ENCODE peak calls at places on chromosomes 16 and 17, in seven cellular contexts. O is body of pancreas, M is AG09309, R is cardiac muscle cell, P is A549, J is skeletal muscle cell, L is foreskin fibroblast. T is an unnamed sample.

GRCh38 chr16:72972878-72973571 is 74.9 kb downstream of the ZFHX3 start:
- DNase-seq in M (no peak), O (no peak), J (no peak), R (no peak), P (no peak), L (no peak), T (no peak)

GRCh38 chr17:62703776-62704380 is 76.4 kb downstream of the MRC2 start:
- DNase-seq in R (peak; percentile 87), M (no peak), P (peak; percentile 64), J (no peak), O (peak; percentile 80), L (peak; percentile 56), T (peak; percentile 79)

GRCh38 chr16:11233727-11234376 is 22.2 kb downstream of the SOCS1 start:
- DNase-seq in R (no peak), M (no peak), P (no peak), L (no peak), O (no peak), J (no peak), T (no peak)

GRCh38 chr17:1498869-1499268 is 6.4 kb upstream of the MYO1C start:
- DNase-seq in O (no peak), R (no peak), J (no peak), P (no peak), L (no peak), M (peak; percentile 74), T (no peak)

GRCh38 chr16:10693889-10694288 is 841 bp downstream of the TEKT5 start:
- DNase-seq in J (no peak), P (no peak), L (no peak), R (no peak), M (no peak), O (no peak), T (no peak)

GRCh38 chr17:80824549-80825470 is 166.8 kb upstream of the CHMP6 start:
- DNase-seq in P (no peak), O (no peak), L (no peak), M (no peak), J (no peak), R (no peak), T (no peak)

GRCh38 chr17:61405047-61405685 is 5.5 kb downstream of the TBX2 start:
- DNase-seq in J (no peak), M (no peak), P (no peak), O (no peak), L (no peak), R (peak; percentile 51), T (no peak)

GRCh38 chr17:78723001-78723796 is 58.9 kb downstream of the CYTH1 start:
- DNase-seq in P (no peak), O (no peak), L (peak; percentile 41), J (no peak), M (no peak), R (peak; percentile 87), T (no peak)

GRCh38 chr16:74862743-74863244 is 88.2 kb upstream of the FA2H start:
- DNase-seq in O (no peak), L (peak; percentile 16), J (peak; percentile 8), P (peak; percentile 69), R (peak; percentile 60), M (no peak), T (no peak)

GRCh38 chr17:309361-309888 is 43.2 kb downstream of the RPH3AL start:
- DNase-seq in L (no peak), O (peak; percentile 5), R (peak; percentile 61), J (no peak), P (peak; percentile 44), M (no peak), T (no peak)

GRCh38 chr17:80045703-80046102 is 9.3 kb downstream of the CCDC40 start:
- DNase-seq in O (peak; percentile 55), R (no peak), J (no peak), P (no peak), L (no peak), M (no peak), T (no peak)

GRCh38 chr16:86663691-86664517 is 85.6 kb downstream of the FOXL1 start:
- DNase-seq in R (no peak), L (peak; percentile 80), M (no peak), P (no peak), J (peak; percentile 84), O (no peak), T (no peak)

GRCh38 chr17:1221209-1221608 is 41.4 kb upstream of the ABR start:
- DNase-seq in M (no peak), J (no peak), R (no peak), P (no peak), L (no peak), O (no peak), T (no peak)

DNA sequence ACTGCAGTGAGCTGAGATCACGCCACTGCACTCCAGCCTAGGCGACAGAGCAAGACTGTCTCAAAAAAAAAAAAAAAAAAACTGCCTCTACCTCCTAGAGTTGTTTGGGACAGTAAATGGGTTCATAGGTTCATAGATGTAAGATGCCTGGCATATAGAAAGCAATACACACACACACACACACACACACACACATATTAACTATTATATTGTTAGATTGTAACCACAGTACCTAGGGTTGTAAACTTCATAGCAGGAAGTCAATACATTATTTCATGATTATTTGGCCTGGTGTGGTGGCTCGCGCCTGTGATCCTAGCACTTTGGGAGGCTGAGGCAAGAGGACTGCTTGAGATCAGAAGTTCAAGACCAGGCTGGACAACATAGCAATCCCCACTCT is 5.8 kb downstream of the XPO6 start:
- DNase-seq in O (no peak), R (no peak), M (no peak), J (no peak), L (no peak), P (no peak), T (no peak)
- H3K4me3 ChIP-seq in O (no peak overlapping the region), R (no peak overlapping the region), M (no peak overlapping the region), J (no peak overlapping the region), L (no peak overlapping the region), P (no peak overlapping the region), T (no peak overlapping the region)

GRCh38 chr17:2566056-2566455 is 27.4 kb upstream of the PAFAH1B1 start:
- DNase-seq in M (no peak), O (no peak), R (no peak), L (no peak), P (no peak), J (no peak), T (no peak)

GRCh38 chr17:2571523-2572303 is 21.7 kb upstream of the PAFAH1B1 start:
- DNase-seq in J (no peak), O (no peak), M (no peak), L (no peak), R (no peak), P (no peak), T (no peak)
- H3K4me3 ChIP-seq in J (no peak overlapping the region), O (no peak overlapping the region), M (no peak overlapping the region), L (no peak overlapping the region), R (no peak overlapping the region), P (no peak overlapping the region), T (no peak overlapping the region)

DNA sequence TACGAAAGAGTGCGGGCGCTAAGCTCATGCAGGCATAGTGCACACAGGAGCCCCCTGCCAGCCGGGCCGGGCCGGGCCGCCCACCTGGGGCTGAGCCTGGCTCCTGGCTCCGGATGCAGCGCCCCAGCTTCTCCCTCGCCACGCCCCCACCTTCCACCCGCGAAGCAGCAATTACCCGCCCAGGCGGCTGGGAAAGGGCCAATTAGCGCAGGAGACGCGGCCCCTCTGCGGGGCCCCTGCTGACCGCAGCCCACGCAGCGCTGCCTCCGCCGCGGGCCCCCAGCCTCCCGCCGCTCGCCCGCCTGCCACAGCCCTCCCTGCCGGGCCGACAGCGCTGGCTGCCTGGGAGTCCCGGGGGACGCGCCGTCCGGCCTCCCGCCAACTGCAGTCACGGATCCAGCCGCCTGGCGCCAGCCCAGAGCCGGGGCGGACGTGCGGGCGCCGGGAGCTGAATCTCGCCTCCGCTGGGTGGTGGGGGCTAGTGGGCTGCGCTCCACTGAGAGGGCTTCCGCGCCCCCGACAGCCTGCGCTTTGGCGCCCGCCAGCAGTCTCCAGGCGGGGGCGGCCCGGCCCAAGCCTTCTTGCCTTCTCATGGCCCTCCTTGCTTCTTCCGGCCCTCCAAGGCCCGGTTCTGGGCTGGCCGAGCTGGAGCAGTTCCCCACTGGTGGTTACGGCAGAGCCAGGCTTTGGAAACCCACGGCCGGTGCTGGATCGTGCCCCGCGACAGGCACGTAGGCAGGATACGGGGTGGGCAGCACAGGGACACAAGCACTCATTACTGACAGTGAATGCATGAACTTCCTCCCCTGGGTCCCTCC is 14.9 kb upstream of the CBFB start:
- DNase-seq in L (peak; percentile 37), R (peak; percentile 78), P (peak; percentile 41), M (no peak), O (peak; percentile 84), J (peak; percentile 41), T (peak; percentile 95)
- H3K4me3 ChIP-seq in L (peak overlapping the region; percentile 52), R (peak overlapping the region; percentile 28), P (peak overlapping the region; percentile 50), M (peak overlapping the region; percentile 36), O (no peak overlapping the region), J (peak overlapping the region; percentile 43), T (peak overlapping the region; percentile 79)

GRCh38 chr17:67243284-67243683 is 1.7 kb downstream of the HELZ start:
- DNase-seq in O (no peak), M (no peak), R (no peak), P (no peak), L (no peak), J (no peak), T (no peak)
- H3K4me3 ChIP-seq in O (no peak overlapping the region), M (no peak overlapping the region), R (peak overlapping the region; percentile 96), P (no peak overlapping the region), L (peak overlapping the region; percentile 70), J (no peak overlapping the region), T (no peak overlapping the region)

GRCh38 chr16:85124636-85125346 is 12.5 kb upstream of the CIBAR2 start:
- DNase-seq in O (no peak), J (no peak), M (no peak), L (no peak), R (no peak), P (no peak), T (no peak)

GRCh38 chr16:85126731-85127662 is 14.7 kb upstream of the CIBAR2 start:
- DNase-seq in R (peak; percentile 42), J (peak; percentile 72), P (no peak), O (peak; percentile 32), M (peak; percentile 35), L (peak; percentile 85), T (peak; percentile 69)

GRCh38 chr16:85126383-85126730 is 14.1 kb upstream of the CIBAR2 start:
- DNase-seq in J (no peak), M (no peak), L (no peak), O (peak; percentile 63), R (no peak), P (no peak), T (no peak)

GRCh38 chr16:85125570-85126382 is 13.5 kb upstream of the CIBAR2 start:
- DNase-seq in M (no peak), L (no peak), O (peak; percentile 35), P (no peak), J (no peak), R (peak; percentile 28), T (no peak)

DNA sequence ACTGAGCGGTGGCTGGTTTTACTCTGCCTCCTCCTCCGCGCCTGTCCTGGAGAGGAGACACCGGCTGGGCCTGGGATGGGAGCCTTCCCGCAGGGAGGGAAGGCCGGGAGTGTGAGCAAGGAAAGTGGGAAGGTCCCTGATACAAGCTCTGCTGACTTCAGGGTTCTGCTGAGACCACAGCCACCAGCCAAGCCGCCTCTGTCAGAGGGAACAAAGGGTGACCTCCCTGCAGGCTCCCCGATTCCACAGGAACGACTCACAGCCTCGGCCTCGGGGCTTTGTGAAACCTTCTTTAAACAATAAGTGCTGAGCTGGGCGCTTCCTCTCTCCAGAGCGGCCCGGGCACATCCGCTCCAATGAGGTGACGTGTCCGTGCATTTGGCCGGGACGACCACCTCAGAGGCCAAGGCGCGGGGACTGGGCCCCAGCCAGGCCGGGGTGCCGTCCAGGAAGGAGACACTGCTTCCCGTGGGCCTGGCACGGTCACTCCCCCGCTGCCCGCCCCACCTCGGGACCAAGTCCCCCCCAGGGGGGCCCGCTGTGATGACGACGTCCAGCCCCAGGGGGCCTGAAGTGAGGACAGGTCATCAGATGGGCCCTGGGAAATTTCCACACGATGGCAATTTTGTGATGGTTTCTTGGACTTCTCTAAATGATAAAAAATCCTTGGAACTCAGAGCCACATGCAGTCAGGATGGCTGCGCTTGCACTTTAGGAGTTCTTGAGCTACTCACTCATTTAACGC is 11.8 kb upstream of the CIBAR2 start:
- DNase-seq in M (peak; percentile 48), J (no peak), P (no peak), O (peak; percentile 27), L (peak; percentile 92), R (no peak), T (peak; percentile 79)
- H3K4me3 ChIP-seq in M (no peak overlapping the region), J (no peak overlapping the region), P (no peak overlapping the region), O (no peak overlapping the region), L (peak overlapping the region; percentile 34), R (no peak overlapping the region), T (peak overlapping the region; percentile 5)

T was measured in tibial artery.